ENCODE peak calls at places on chromosomes 12 and 14, in six cellular contexts. K is lower leg skin, Q is body of pancreas, Z is uterus, W is suprapubic skin, A is sigmoid colon. V is an unnamed sample.

GRCh38 chr14:91021115-91021514 is 39.3 kb downstream of the RPS6KA5 start:
- DNase-seq in Q (no peak), Z (no peak), K (no peak), A (no peak), W (no peak), V (no peak)

GRCh38 chr14:95725685-95726336 is 11.9 kb upstream of the TCL1A start:
- DNase-seq in K (no peak), W (no peak), A (no peak), Q (no peak), Z (no peak), V (no peak)

GRCh38 chr12:14907953-14908352 is 22.3 kb upstream of the MGP start:
- DNase-seq in A (no peak), W (no peak), K (no peak), Q (no peak), Z (no peak), V (no peak)

GRCh38 chr12:10235761-10236631 is 23.3 kb downstream of the GABARAPL1 start:
- DNase-seq in A (no peak), K (no peak), Z (peak), Q (peak), W (no peak), V (no peak)

GRCh38 chr14:74275265-74275841 is 27.4 kb downstream of the ABCD4 start:
- DNase-seq in A (no peak), Z (no peak), W (no peak), K (no peak), Q (no peak), V (no peak)

GRCh38 chr14:77140937-77141591 is 527 bp downstream of the ZDHHC22 start:
- DNase-seq in A (no peak), K (no peak), Z (no peak), W (no peak), Q (no peak), V (no peak)

GRCh38 chr12:92547906-92548305 is 154.9 kb upstream of the PLEKHG7 start:
- DNase-seq in Z (no peak), A (no peak), W (no peak), K (no peak), Q (no peak), V (no peak)

GRCh38 chr12:66409195-66409871 is 107.0 kb downstream of the HELB start:
- DNase-seq in K (no peak), Z (no peak), A (no peak), W (no peak), Q (no peak), V (no peak)

GRCh38 chr14:102507891-102508312 is 1.7 kb downstream of the ANKRD9 start:
- DNase-seq in Q (no peak), A (no peak), Z (no peak), W (no peak), K (no peak), V (no peak)

GRCh38 chr12:19915392-19916192 is 452.7 kb upstream of the PDE3A start:
- DNase-seq in Q (peak), K (no peak), W (no peak), Z (no peak), A (no peak), V (no peak)

GRCh38 chr12:90172524-90172923 is 463.9 kb upstream of the ATP2B1 start:
- DNase-seq in K (no peak), A (no peak), W (no peak), Z (no peak), Q (no peak), V (no peak)

GRCh38 chr12:91123236-91123635 is 11.9 kb upstream of the LUM start:
- DNase-seq in K (no peak), W (no peak), A (no peak), Z (no peak), Q (no peak), V (no peak)

GRCh38 chr14:63875311-63875710 is 22.5 kb downstream of the SYNE2 start:
- DNase-seq in W (no peak), Z (no peak), A (no peak), K (no peak), Q (no peak), V (no peak)

GRCh38 chr12:20350495-20350894 is 17.8 kb upstream of the PDE3A start:
- DNase-seq in A (no peak), Q (no peak), W (no peak), Z (no peak), K (no peak), V (no peak)

GRCh38 chr12:129771238-129771637 is 132.6 kb downstream of the TMEM132D start:
- DNase-seq in A (no peak), K (no peak), W (no peak), Z (no peak), Q (no peak), V (no peak)

GRCh38 chr14:51093371-51094281 is 1.3 kb downstream of the TRIM9 start:
- DNase-seq in Q (peak), W (no peak), K (no peak), Z (peak), A (peak), V (peak)

GRCh38 chr14:56002316-56002715 is 115.9 kb upstream of the PELI2 start:
- DNase-seq in K (no peak), W (no peak), Z (no peak), Q (no peak), A (no peak), V (no peak)

GRCh38 chr12:122030427-122030825 is 8.7 kb downstream of the BCL7A start:
- DNase-seq in K (no peak), Q (no peak), W (no peak), Z (no peak), A (no peak), V (no peak)

GRCh38 chr14:103194256-103195045 is 71.2 kb downstream of the TNFAIP2 start:
- DNase-seq in Q (no peak), W (no peak), K (no peak), Z (no peak), A (peak), V (no peak)

GRCh38 chr12:49276304-49277290 is 11.7 kb downstream of the TUBA1C start:
- DNase-seq in K (no peak), Z (no peak), W (no peak), A (no peak), Q (no peak), V (no peak)

GRCh38 chr12:132638541-132639408 is 20.2 kb downstream of the P2RX2 start:
- DNase-seq in W (no peak), Q (no peak), A (no peak), K (no peak), Z (peak), V (peak)

GRCh38 chr12:8590842-8591545 is 21.7 kb downstream of the AICDA start:
- DNase-seq in W (no peak), A (no peak), Q (no peak), K (no peak), Z (no peak), V (peak)

GRCh38 chr12:4526923-4527546 is 11.7 kb upstream of the RAD51AP1 start:
- DNase-seq in A (no peak), W (no peak), K (no peak), Q (no peak), Z (no peak), V (no peak)

GRCh38 chr12:80033457-80033856 is 65.9 kb upstream of the OTOGL start:
- DNase-seq in Z (no peak), K (no peak), W (no peak), Q (no peak), A (no peak), V (no peak)

GRCh38 chr12:12336049-12336411 is 14.0 kb downstream of the MANSC1 start:
- DNase-seq in Z (no peak), A (no peak), K (no peak), W (peak), Q (peak), V (peak)

GRCh38 chr14:104169765-104170113 is 31.4 kb downstream of the KIF26A start:
- DNase-seq in A (no peak), W (no peak), K (no peak), Q (no peak), Z (no peak), V (no peak)

GRCh38 chr14:69175130-69175529 is 16.2 kb upstream of the EXD2 start:
- DNase-seq in W (no peak), Z (no peak), Q (no peak), A (no peak), K (no peak), V (no peak)

GRCh38 chr12:116381744-116382455 is 104.4 kb upstream of the MED13L start:
- DNase-seq in W (no peak), Z (no peak), Q (no peak), K (no peak), A (no peak), V (peak)

GRCh38 chr12:49019435-49020317 is 1.1 kb upstream of the PRKAG1 start:
- DNase-seq in Z (no peak), W (no peak), K (no peak), Q (no peak), A (no peak), V (no peak)

GRCh38 chr12:19916193-19916498 is 452.2 kb upstream of the PDE3A start:
- DNase-seq in W (no peak), Q (no peak), Z (no peak), A (no peak), K (no peak), V (no peak)

GRCh38 chr12:14247166-14247565 is 118.3 kb upstream of the ATF7IP start:
- DNase-seq in A (no peak), W (no peak), Q (no peak), Z (no peak), K (no peak), V (no peak)

DNA sequence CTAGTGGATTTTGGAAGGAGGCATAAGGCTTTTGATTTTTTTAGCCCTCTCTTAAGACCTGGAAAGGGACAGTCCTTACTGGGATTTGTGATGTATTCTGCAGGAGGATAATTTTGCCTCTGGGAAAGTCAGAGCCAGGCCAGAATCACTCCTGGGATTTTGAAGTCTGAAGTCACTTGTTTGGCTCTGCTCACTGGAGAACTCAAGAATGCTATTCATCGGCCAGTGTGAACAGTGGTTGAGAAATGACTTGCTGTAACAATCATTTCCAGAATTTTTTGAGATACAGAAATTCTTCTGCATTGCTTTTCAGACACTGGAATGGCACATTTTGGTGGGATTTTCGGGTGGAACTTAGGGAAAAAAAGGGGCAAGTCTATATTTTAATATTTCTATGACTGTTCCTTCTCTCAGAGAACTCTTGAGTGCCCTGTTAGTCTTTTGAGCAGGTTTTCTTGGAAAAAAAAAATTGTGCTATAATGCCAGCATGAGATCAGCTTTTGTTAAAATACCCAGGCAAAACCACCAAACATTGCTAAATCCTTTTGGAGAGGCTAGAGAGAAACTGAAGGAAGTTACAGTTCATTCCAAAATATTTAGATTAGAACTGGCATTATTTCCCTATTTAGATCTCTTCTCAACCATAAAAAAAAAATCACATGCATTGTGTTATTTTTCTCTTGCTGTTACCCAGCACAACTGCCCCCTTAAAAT is 26.1 kb upstream of the BHLHE41 start:
- DNase-seq in A (no peak), W (no peak), Z (no peak), K (no peak), Q (peak), V (no peak)
- TF ChIP-seq POLR2A in A (no peak), W (no peak), Z (no peak), K (no peak), Q (no peak), V (no peak)

GRCh38 chr14:87837306-87837705 is 155.7 kb downstream of the GALC start:
- DNase-seq in K (no peak), Q (no peak), Z (no peak), A (no peak), W (no peak), V (no peak)

GRCh38 chr14:87829543-87829942 is 163.4 kb downstream of the GALC start:
- DNase-seq in Q (no peak), W (no peak), A (no peak), Z (no peak), K (no peak), V (no peak)

GRCh38 chr14:87834594-87834993 is 158.4 kb downstream of the GALC start:
- DNase-seq in Z (no peak), Q (no peak), W (no peak), A (no peak), K (no peak), V (no peak)

GRCh38 chr14:87830443-87831096 is 162.4 kb downstream of the GALC start:
- DNase-seq in Z (no peak), A (no peak), K (no peak), W (no peak), Q (no peak), V (no peak)

GRCh38 chr14:87833026-87833425 is 160.0 kb downstream of the GALC start:
- DNase-seq in W (no peak), K (no peak), Z (no peak), A (no peak), Q (no peak), V (no peak)
- H3K4me3 ChIP-seq in W (no peak), K (no peak), Z (no peak), A (no peak), Q (no peak), V (no peak)

GRCh38 chr12:28770329-28770728 is 378.7 kb upstream of the FAR2 start:
- DNase-seq in Z (no peak), Q (no peak), W (no peak), K (no peak), A (no peak), V (no peak)
- TF ChIP-seq POLR2A in Z (no peak), Q (no peak), W (no peak), K (no peak), A (no peak), V (no peak)

DNA sequence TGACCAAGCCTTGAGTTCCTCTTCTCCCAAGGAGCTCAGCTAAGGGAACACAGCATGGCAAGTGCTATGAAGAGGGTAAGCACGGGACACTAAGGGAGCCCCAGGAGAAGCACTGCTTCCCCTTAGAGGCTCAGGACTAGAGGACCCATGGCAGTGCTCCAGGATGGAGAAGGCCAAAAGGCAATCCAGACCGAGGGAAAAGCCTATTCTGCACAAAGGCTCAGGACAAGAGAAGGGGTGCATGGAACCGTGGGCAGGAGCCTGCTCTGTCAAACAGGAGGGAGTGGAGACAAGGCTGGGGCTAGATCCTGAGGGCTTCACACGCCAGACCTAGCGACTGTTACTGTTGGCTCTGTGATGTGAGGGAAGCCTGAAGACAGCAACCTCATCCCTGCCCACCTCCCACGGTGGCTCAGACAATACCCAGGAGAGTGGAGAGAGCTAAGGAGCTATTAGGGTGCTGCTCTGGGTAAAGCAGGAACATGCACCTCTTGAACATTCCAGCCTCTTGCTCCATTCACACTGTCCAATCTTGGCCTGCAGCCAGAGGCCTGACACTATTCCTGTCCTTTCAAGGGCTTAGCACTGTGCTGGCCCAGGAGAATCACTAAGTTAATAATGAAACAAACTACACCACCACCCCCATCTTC is 24.2 kb downstream of the OTUB2 start:
- DNase-seq in W (peak), A (peak), Z (no peak), K (no peak), Q (no peak), V (peak)
- H3K4me3 ChIP-seq in W (no peak), A (no peak), Z (no peak), K (no peak), Q (no peak), V (no peak)

DNA sequence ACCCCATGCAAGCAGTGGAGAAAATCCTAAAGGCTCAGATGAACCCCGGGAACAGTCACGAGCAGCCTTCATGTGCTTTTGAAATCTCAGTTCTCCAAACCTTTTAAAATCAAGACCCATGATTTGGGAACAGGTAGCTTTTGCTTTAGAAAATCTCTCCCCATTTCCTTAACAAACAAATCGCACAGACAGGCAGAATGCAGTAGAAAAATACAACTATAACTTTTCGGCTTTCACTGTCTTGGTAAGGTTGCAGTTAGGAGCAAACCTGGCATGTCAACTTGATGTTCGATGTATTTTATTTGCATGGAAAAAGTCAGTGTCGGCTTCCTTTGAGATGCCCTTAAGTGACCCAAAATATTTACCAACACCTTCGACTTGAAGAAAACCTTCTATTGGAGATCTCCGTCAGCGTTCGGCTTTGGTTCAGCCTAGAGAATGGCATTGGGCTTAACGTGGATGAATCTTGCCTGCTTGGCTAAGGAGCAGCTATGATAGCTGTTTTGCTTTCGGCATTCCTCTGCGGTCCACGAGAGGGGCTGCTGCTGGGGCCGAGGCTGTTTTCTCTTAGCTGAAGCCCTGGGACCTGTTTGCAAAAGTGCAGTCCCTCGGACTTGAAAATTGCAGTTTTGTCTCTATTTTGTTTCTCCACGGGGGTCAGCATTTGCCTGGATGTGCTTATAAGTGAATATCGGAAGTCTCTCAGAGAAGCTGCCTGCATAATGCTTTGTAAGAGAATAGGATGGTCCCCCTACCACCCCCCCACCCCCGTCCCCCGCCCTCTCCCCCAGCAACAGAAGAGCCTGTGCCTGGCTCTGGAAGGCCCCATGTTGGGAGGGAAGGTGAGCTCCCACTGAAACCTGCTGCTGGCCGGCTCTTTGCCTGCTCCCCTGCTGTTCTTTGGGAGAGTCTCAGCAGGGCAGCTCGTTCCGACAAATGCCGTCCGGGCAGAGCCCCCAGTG is 122.8 kb downstream of the AACS start:
- DNase-seq in Q (no peak), A (no peak), W (no peak), K (no peak), Z (no peak), V (no peak)
- TF ChIP-seq POLR2A in Q (no peak), A (no peak), W (no peak), K (no peak), Z (no peak), V (no peak)

GRCh38 chr12:106081606-106082005 is 57.1 kb downstream of the NUAK1 start:
- DNase-seq in W (no peak), K (no peak), Q (no peak), Z (no peak), A (no peak), V (no peak)

GRCh38 chr12:106080786-106081185 is 58.0 kb downstream of the NUAK1 start:
- DNase-seq in A (no peak), Q (no peak), W (no peak), Z (no peak), K (no peak), V (no peak)

GRCh38 chr12:106078358-106079025 is 60.3 kb downstream of the NUAK1 start:
- DNase-seq in Z (peak), Q (peak), A (peak), W (no peak), K (no peak), V (no peak)

GRCh38 chr12:106079148-106079738 is 59.5 kb downstream of the NUAK1 start:
- DNase-seq in Q (no peak), Z (no peak), W (no peak), A (no peak), K (no peak), V (no peak)

GRCh38 chr12:106080111-106080732 is 58.5 kb downstream of the NUAK1 start:
- DNase-seq in W (no peak), Z (peak), Q (no peak), A (no peak), K (peak), V (no peak)
- H3K4me3 ChIP-seq in W (no peak), Z (no peak), Q (no peak), A (no peak), K (no peak), V (no peak)

GRCh38 chr12:6716874-6717437 is 6.9 kb upstream of the COPS7A start:
- DNase-seq in K (no peak), W (no peak), A (no peak), Q (no peak), Z (no peak), V (no peak)
- TF ChIP-seq POLR2A in K (no peak), W (no peak), A (no peak), Q (no peak), Z (no peak), V (no peak)

GRCh38 chr12:95551305-95551704 is at the start of gene USP44:
- DNase-seq in A (no peak), K (no peak), Q (no peak), W (no peak), Z (no peak), V (no peak)
- H3K4me3 ChIP-seq in A (no peak), K (no peak), Q (no peak), W (no peak), Z (no peak), V (no peak)